ENCODE peak calls at places on chromosome 18, in five cellular contexts. R, I, T, E and X are unnamed samples.

GRCh38 chr18:73879771-73880170 is 267.9 kb downstream of the FBXO15 start:
- DNase-seq in T (no peak), I (no peak), R (peak), E (no peak), X (no peak)

GRCh38 chr18:48949051-48949605 is 1.6 kb downstream of the SMAD7 start:
- DNase-seq in E (peak), T (peak), R (peak), I (no peak), X (peak)

GRCh38 chr18:8224576-8224975 is 384.7 kb upstream of the RAB12 start:
- DNase-seq in E (no peak), I (no peak), T (no peak), R (peak), X (no peak)

GRCh38 chr18:78431606-78432005 is 548.0 kb upstream of the SALL3 start:
- DNase-seq in R (no peak), I (peak), E (no peak), T (no peak), X (no peak)

GRCh38 chr18:51867767-51868166 is 472.2 kb upstream of the DCC start:
- DNase-seq in I (peak), E (no peak), T (no peak), R (no peak), X (no peak)

GRCh38 chr18:44946529-44947113 is 265.9 kb downstream of the SETBP1 start:
- DNase-seq in R (no peak), T (no peak), E (no peak), I (no peak), X (no peak)

GRCh38 chr18:77087391-77088141 is 45.0 kb downstream of the MBP start:
- DNase-seq in I (peak), R (no peak), T (no peak), E (no peak), X (peak)

GRCh38 chr18:23143059-23143831 is 8.0 kb downstream of the CABLES1 start:
- DNase-seq in T (no peak), R (no peak), I (no peak), E (no peak), X (no peak)

GRCh38 chr18:58402247-58402646 is 226.6 kb downstream of the ALPK2 start:
- DNase-seq in E (no peak), T (no peak), R (no peak), I (no peak), X (no peak)

GRCh38 chr18:23506393-23506792 is 3.1 kb downstream of the RMC1 start:
- DNase-seq in E (no peak), I (no peak), R (no peak), T (no peak), X (no peak)

GRCh38 chr18:74257083-74257482 is 34.7 kb downstream of the CYB5A start:
- DNase-seq in I (no peak), R (no peak), E (no peak), T (no peak), X (no peak)

GRCh38 chr18:75107931-75108276 is 101.0 kb downstream of the PTGR3 start:
- DNase-seq in R (no peak), E (no peak), I (no peak), T (no peak), X (no peak)

GRCh38 chr18:55407774-55408535 is 180.0 kb downstream of the TCF4 start:
- DNase-seq in E (no peak), T (no peak), R (no peak), I (no peak), X (no peak)

GRCh38 chr18:77124452-77124922 is 8.1 kb downstream of the MBP start:
- DNase-seq in E (peak), I (peak), R (no peak), T (peak), X (no peak)